ENCODE peak calls at places on chromosome 3, in nine cellular contexts. One of them, this sample, is unnamed.

GRCh38 chr3:65196663-65197062 is 508.9 kb upstream of the ADAMTS9 start:
- DNase-seq in tibial nerve: no peak
- DNase-seq in MCF 10A: no peak
- DNase-seq in AG04449: no peak
- DNase-seq in mucosa of descending colon: no peak
- DNase-seq in GM10248: no peak
- DNase-seq in AG09309: no peak
- DNase-seq in bronchial epithelial cell: no peak
- DNase-seq in ovary: no peak
- DNase-seq in this sample: no peak

GRCh38 chr3:66423791-66424190 is 77.0 kb downstream of the LRIG1 start:
- DNase-seq in GM10248: no peak
- DNase-seq in MCF 10A: no peak
- DNase-seq in tibial nerve: no peak
- DNase-seq in AG09309: peak
- DNase-seq in mucosa of descending colon: no peak
- DNase-seq in AG04449: peak
- DNase-seq in ovary: no peak
- DNase-seq in bronchial epithelial cell: peak
- DNase-seq in this sample: no peak

GRCh38 chr3:8166013-8166412 is 335.6 kb upstream of the LMCD1 start:
- DNase-seq in MCF 10A: no peak
- DNase-seq in mucosa of descending colon: no peak
- DNase-seq in GM10248: no peak
- DNase-seq in tibial nerve: no peak
- DNase-seq in ovary: no peak
- DNase-seq in AG04449: no peak
- DNase-seq in bronchial epithelial cell: no peak
- DNase-seq in AG09309: no peak
- DNase-seq in this sample: no peak

GRCh38 chr3:72520690-72521308 is 327.4 kb downstream of the SHQ1 start:
- DNase-seq in mucosa of descending colon: no peak
- DNase-seq in MCF 10A: peak
- DNase-seq in tibial nerve: no peak
- DNase-seq in AG04449: no peak
- DNase-seq in bronchial epithelial cell: peak
- DNase-seq in ovary: no peak
- DNase-seq in GM10248: peak
- DNase-seq in AG09309: no peak
- DNase-seq in this sample: peak

GRCh38 chr3:60957541-60957940 is 293.7 kb downstream of the FHIT start:
- DNase-seq in ovary: no peak
- DNase-seq in GM10248: no peak
- DNase-seq in bronchial epithelial cell: no peak
- DNase-seq in mucosa of descending colon: no peak
- DNase-seq in AG09309: no peak
- DNase-seq in MCF 10A: no peak
- DNase-seq in AG04449: no peak
- DNase-seq in tibial nerve: no peak
- DNase-seq in this sample: no peak

GRCh38 chr3:25689226-25689625 is 24.5 kb upstream of the TOP2B start:
- DNase-seq in GM10248: no peak
- DNase-seq in MCF 10A: no peak
- DNase-seq in AG04449: no peak
- DNase-seq in bronchial epithelial cell: no peak
- DNase-seq in tibial nerve: no peak
- DNase-seq in mucosa of descending colon: no peak
- DNase-seq in ovary: no peak
- DNase-seq in AG09309: no peak
- DNase-seq in this sample: no peak

GRCh38 chr3:180181387-180181786 is 144.7 kb upstream of the PEX5L start:
- DNase-seq in AG04449: no peak
- DNase-seq in bronchial epithelial cell: peak
- DNase-seq in AG09309: no peak
- DNase-seq in GM10248: no peak
- DNase-seq in mucosa of descending colon: no peak
- DNase-seq in MCF 10A: no peak
- DNase-seq in tibial nerve: no peak
- DNase-seq in ovary: no peak
- DNase-seq in this sample: no peak

GRCh38 chr3:177995006-177995732 is 541.1 kb upstream of the KCNMB2 start:
- DNase-seq in MCF 10A: peak
- DNase-seq in AG09309: no peak
- DNase-seq in mucosa of descending colon: no peak
- DNase-seq in AG04449: no peak
- DNase-seq in GM10248: no peak
- DNase-seq in bronchial epithelial cell: peak
- DNase-seq in tibial nerve: no peak
- DNase-seq in ovary: no peak
- DNase-seq in this sample: no peak

GRCh38 chr3:414063-414462 is 217.5 kb downstream of the CHL1 start:
- DNase-seq in AG09309: no peak
- DNase-seq in bronchial epithelial cell: peak
- DNase-seq in ovary: no peak
- DNase-seq in AG04449: no peak
- DNase-seq in MCF 10A: peak
- DNase-seq in mucosa of descending colon: no peak
- DNase-seq in GM10248: peak
- DNase-seq in tibial nerve: no peak
- DNase-seq in this sample: no peak

GRCh38 chr3:125990253-125990970 is 21.4 kb downstream of the ROPN1B start:
- DNase-seq in ovary: peak
- DNase-seq in AG09309: no peak
- DNase-seq in MCF 10A: peak
- DNase-seq in tibial nerve: peak
- DNase-seq in GM10248: peak
- DNase-seq in mucosa of descending colon: peak
- DNase-seq in AG04449: peak
- DNase-seq in bronchial epithelial cell: peak
- DNase-seq in this sample: no peak

DNA sequence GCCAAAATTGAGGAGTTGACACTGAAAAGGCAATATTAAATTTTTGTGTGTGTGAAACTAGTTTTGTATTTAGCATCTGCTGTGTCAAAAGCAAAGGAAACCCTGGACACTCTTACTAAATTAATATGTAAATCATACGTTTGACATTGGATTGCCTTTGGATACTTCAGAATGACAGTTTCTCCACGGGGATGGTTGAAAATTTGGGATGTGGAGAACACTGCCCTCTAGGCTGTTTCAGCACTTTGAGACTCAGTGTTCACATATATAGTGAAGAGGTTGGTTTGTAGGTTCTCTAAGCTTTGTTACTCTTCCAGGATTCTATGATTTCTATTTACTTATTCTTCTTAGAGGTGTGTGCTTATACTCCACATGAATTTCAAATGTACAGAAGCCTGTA is 3.0 kb downstream of the ROBO2 start:
- DNase-seq in ovary: no peak
- DNase-seq in AG04449: no peak
- DNase-seq in tibial nerve: no peak
- DNase-seq in AG09309: no peak
- DNase-seq in GM10248: no peak
- DNase-seq in bronchial epithelial cell: no peak
- DNase-seq in MCF 10A: peak
- DNase-seq in mucosa of descending colon: no peak
- DNase-seq in this sample: no peak
- TF ChIP-seq CTCF in ovary: no peak
- TF ChIP-seq CTCF in AG04449: no peak
- TF ChIP-seq CTCF in tibial nerve: no peak
- TF ChIP-seq CTCF in AG09309: peak
- TF ChIP-seq CTCF in GM10248: no peak
- TF ChIP-seq CTCF in bronchial epithelial cell: peak
- TF ChIP-seq CTCF in MCF 10A: no peak
- TF ChIP-seq CTCF in mucosa of descending colon: no peak
- TF ChIP-seq CTCF in this sample: no peak

GRCh38 chr3:161925749-161926360 is 429.2 kb downstream of the OTOL1 start:
- DNase-seq in mucosa of descending colon: no peak
- DNase-seq in tibial nerve: no peak
- DNase-seq in AG04449: no peak
- DNase-seq in bronchial epithelial cell: no peak
- DNase-seq in MCF 10A: no peak
- DNase-seq in AG09309: no peak
- DNase-seq in GM10248: no peak
- DNase-seq in ovary: no peak
- DNase-seq in this sample: no peak
- TF ChIP-seq CTCF in mucosa of descending colon: no peak
- TF ChIP-seq CTCF in tibial nerve: no peak
- TF ChIP-seq CTCF in AG04449: no peak
- TF ChIP-seq CTCF in bronchial epithelial cell: no peak
- TF ChIP-seq CTCF in MCF 10A: no peak
- TF ChIP-seq CTCF in AG09309: peak
- TF ChIP-seq CTCF in GM10248: no peak
- TF ChIP-seq CTCF in ovary: no peak
- TF ChIP-seq CTCF in this sample: no peak

DNA sequence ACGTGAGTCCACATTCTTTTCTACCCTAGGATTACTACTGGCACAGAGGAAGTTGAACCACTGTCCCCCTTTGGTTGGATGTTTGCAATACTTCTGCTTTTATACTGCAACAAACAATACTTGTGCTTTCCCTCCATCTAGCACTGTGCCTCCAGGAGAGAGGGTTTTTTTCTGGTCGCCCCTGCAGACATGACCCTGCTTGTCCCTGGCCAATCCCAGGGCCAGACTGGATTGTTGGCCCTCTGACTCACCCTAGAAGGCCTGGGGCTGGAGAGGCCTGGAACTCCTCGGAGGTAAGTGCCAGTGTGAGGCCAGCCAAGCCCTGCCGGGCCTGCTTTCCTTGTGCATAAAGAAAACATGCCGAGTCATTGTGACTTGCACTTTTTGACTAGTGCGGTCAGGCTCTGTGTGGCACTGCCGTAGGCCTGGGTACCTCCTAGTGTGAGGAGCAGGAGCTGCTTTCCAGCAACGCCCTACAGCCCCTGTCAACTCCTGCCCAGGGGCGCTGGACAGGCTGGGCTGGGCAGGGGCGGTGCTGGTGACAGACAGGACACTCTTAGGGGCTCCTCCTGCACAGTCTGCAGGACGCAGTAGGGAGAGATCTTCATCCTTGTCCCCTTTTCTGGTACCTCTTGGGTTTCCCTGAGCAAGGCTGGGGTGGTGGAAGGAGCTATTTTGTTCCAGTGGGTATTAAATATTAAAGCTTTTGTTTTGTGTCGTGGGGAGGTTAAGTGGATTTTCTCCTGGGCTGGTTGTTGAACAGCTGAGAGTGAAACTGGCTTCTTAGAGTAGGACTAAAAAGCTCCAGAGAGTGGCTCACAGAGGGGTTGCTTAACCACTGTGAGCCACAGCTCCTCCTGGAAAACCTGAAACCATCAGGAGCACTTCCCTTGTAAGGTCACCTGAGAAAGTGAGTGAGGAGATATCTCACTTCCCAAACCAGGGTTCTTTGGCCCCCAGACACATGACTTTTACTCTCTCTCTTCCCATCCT is 14.4 kb upstream of the TKT start:
- DNase-seq in AG04449: peak
- DNase-seq in tibial nerve: peak
- DNase-seq in MCF 10A: peak
- DNase-seq in mucosa of descending colon: peak
- DNase-seq in AG09309: peak
- DNase-seq in GM10248: peak
- DNase-seq in ovary: peak
- DNase-seq in bronchial epithelial cell: peak
- DNase-seq in this sample: peak
- TF ChIP-seq CTCF in AG04449: no peak
- TF ChIP-seq CTCF in tibial nerve: peak
- TF ChIP-seq CTCF in MCF 10A: no peak
- TF ChIP-seq CTCF in mucosa of descending colon: no peak
- TF ChIP-seq CTCF in AG09309: no peak
- TF ChIP-seq CTCF in GM10248: no peak
- TF ChIP-seq CTCF in ovary: no peak
- TF ChIP-seq CTCF in bronchial epithelial cell: no peak
- TF ChIP-seq CTCF in this sample: no peak

GRCh38 chr3:13283877-13284264 is 136.3 kb downstream of the NUP210 start:
- DNase-seq in mucosa of descending colon: no peak
- DNase-seq in MCF 10A: no peak
- DNase-seq in tibial nerve: no peak
- DNase-seq in ovary: no peak
- DNase-seq in AG04449: no peak
- DNase-seq in GM10248: no peak
- DNase-seq in AG09309: no peak
- DNase-seq in bronchial epithelial cell: no peak
- DNase-seq in this sample: no peak

GRCh38 chr3:13281657-13282527 is 138.2 kb downstream of the NUP210 start:
- DNase-seq in AG04449: no peak
- DNase-seq in MCF 10A: no peak
- DNase-seq in AG09309: no peak
- DNase-seq in bronchial epithelial cell: peak
- DNase-seq in ovary: no peak
- DNase-seq in tibial nerve: no peak
- DNase-seq in mucosa of descending colon: no peak
- DNase-seq in GM10248: no peak
- DNase-seq in this sample: no peak

GRCh38 chr3:13285007-13285567 is 135.0 kb downstream of the NUP210 start:
- DNase-seq in tibial nerve: no peak
- DNase-seq in bronchial epithelial cell: no peak
- DNase-seq in mucosa of descending colon: no peak
- DNase-seq in MCF 10A: no peak
- DNase-seq in GM10248: no peak
- DNase-seq in AG09309: no peak
- DNase-seq in ovary: no peak
- DNase-seq in AG04449: no peak
- DNase-seq in this sample: no peak

GRCh38 chr3:13282528-13282985 is 137.6 kb downstream of the NUP210 start:
- DNase-seq in MCF 10A: no peak
- DNase-seq in AG09309: no peak
- DNase-seq in tibial nerve: no peak
- DNase-seq in AG04449: no peak
- DNase-seq in bronchial epithelial cell: no peak
- DNase-seq in ovary: no peak
- DNase-seq in GM10248: no peak
- DNase-seq in mucosa of descending colon: no peak
- DNase-seq in this sample: no peak

DNA sequence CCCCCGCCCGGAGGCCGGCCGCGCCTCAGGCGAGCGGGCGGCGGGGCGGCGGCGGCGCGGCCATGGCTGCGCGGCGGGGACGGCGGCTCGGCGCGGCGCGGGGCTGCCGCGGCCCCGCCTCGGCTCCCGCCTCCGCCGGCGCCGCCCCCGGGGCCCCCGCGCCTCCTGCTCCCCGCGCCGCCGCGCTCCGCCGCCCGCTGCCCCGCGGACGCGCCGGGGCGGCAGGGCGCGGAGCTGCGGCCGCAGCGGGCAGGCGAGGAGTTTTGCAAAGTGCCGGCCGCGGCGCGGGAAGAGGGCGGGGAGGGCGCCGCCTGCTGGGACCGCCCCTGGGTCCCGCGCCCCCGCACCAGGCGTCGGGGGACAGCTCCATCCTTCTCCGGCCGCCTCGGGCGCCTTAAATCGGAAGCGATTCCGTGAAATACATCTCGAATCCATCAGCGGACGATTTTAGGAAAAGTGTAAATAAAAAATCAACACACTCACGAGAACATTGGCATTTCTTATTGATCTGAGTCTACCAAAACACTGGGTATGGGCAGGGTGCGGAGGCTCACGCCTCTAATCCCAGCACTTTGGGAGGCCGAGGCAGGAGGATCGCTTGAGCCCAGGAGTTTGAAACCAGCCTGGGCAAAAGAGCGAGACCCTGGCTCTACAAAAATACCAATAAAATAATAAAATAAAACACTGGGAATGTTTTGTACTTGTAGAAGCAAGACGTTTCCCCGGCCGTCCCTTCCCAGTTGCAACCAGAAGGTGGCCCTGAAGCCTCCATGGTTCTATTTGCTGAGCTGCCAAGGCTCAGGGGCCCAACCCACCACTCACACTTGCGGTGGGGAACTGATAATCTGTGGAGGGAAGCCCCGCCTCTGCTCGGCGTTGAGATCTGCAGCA is 136.9 kb downstream of the NUP210 start:
- DNase-seq in GM10248: no peak
- DNase-seq in AG04449: no peak
- DNase-seq in bronchial epithelial cell: no peak
- DNase-seq in ovary: no peak
- DNase-seq in MCF 10A: no peak
- DNase-seq in mucosa of descending colon: no peak
- DNase-seq in tibial nerve: no peak
- DNase-seq in AG09309: no peak
- DNase-seq in this sample: peak
- TF ChIP-seq CTCF in GM10248: peak
- TF ChIP-seq CTCF in AG04449: peak
- TF ChIP-seq CTCF in bronchial epithelial cell: peak
- TF ChIP-seq CTCF in ovary: no peak
- TF ChIP-seq CTCF in MCF 10A: no peak
- TF ChIP-seq CTCF in mucosa of descending colon: no peak
- TF ChIP-seq CTCF in tibial nerve: peak
- TF ChIP-seq CTCF in AG09309: no peak
- TF ChIP-seq CTCF in this sample: no peak